ENCODE peak calls at places on chromosomes 11 and 22, in seven cellular contexts. D is ovary, T is tibial nerve, V is SK-N-SH, M is A549, F is GM12878, G is suprapubic skin. X is an unnamed sample.

GRCh38 chr11:1116104-1116503 is 41.4 kb downstream of the MUC2 start:
- DNase-seq in D (no peak), T (no peak), V (no peak), M (no peak), F (no peak), G (peak), X (peak)

GRCh38 chr11:2933376-2934056 is 4.3 kb upstream of the PHLDA2 start:
- DNase-seq in D (no peak), T (no peak), V (peak), M (peak), F (peak), G (peak), X (peak)

GRCh38 chr11:57425565-57426438 is 1.1 kb downstream of the SLC43A3 start:
- DNase-seq in D (peak), T (peak), V (no peak), M (no peak), F (no peak), G (peak), X (peak)

GRCh38 chr22:47784367-47784983 is 1022.0 kb downstream of the TBC1D22A start:
- DNase-seq in D (no peak), T (no peak), V (no peak), M (no peak), F (no peak), G (no peak), X (no peak)

GRCh38 chr11:13535819-13536218 is 40.0 kb upstream of the PTH start:
- DNase-seq in D (no peak), T (no peak), V (peak), M (no peak), F (no peak), G (no peak), X (no peak)

GRCh38 chr11:112175596-112175947 is 260 bp downstream of the BCO2 start:
- DNase-seq in D (no peak), T (no peak), V (no peak), M (no peak), F (no peak), G (no peak), X (no peak)

GRCh38 chr22:18067548-18068341 is 10.0 kb upstream of the PEX26 start:
- DNase-seq in D (no peak), T (no peak), V (no peak), M (no peak), F (no peak), G (no peak), X (no peak)

GRCh38 chr11:76634934-76635333 is 35.6 kb downstream of the LRRC32 start:
- DNase-seq in D (no peak), T (no peak), V (no peak), M (no peak), F (no peak), G (no peak), X (peak)

GRCh38 chr11:43693069-43693468 is 12.5 kb downstream of the HSD17B12 start:
- DNase-seq in D (no peak), T (no peak), V (peak), M (no peak), F (no peak), G (no peak), X (no peak)

GRCh38 chr11:78981153-78981552 is 406.5 kb upstream of the NARS2 start:
- DNase-seq in D (no peak), T (no peak), V (peak), M (no peak), F (no peak), G (no peak), X (no peak)

GRCh38 chr22:30609260-30610185 is 2.5 kb downstream of the TCN2 start:
- DNase-seq in D (no peak), T (peak), V (no peak), M (peak), F (peak), G (no peak), X (peak)

GRCh38 chr11:31802000-31802551 is 9.0 kb downstream of the PAX6 start:
- DNase-seq in D (no peak), T (no peak), V (no peak), M (no peak), F (no peak), G (no peak), X (no peak)

GRCh38 chr22:37244114-37244921 is at the start of gene RAC2:
- DNase-seq in D (peak), T (peak), V (peak), M (no peak), F (no peak), G (peak), X (peak)

GRCh38 chr11:1632053-1632714 is 2.6 kb downstream of the KRTAP5-5 start:
- DNase-seq in D (no peak), T (no peak), V (no peak), M (no peak), F (no peak), G (no peak), X (peak)

GRCh38 chr11:126607374-126607773 is 251.9 kb downstream of the ST3GAL4 start:
- DNase-seq in D (no peak), T (peak), V (peak), M (peak), F (no peak), G (no peak), X (no peak)

GRCh38 chr11:85647078-85647477 is 689 bp upstream of the TMEM126A start:
- DNase-seq in D (no peak), T (no peak), V (peak), M (no peak), F (no peak), G (no peak), X (no peak)

GRCh38 chr11:35160248-35160820 is 21.4 kb downstream of the CD44 start:
- DNase-seq in D (no peak), T (no peak), V (no peak), M (no peak), F (no peak), G (no peak), X (no peak)
- H3K27ac ChIP-seq in D (no peak), T (peak), V (peak), M (no peak), F (no peak), G (peak), X (peak)

DNA sequence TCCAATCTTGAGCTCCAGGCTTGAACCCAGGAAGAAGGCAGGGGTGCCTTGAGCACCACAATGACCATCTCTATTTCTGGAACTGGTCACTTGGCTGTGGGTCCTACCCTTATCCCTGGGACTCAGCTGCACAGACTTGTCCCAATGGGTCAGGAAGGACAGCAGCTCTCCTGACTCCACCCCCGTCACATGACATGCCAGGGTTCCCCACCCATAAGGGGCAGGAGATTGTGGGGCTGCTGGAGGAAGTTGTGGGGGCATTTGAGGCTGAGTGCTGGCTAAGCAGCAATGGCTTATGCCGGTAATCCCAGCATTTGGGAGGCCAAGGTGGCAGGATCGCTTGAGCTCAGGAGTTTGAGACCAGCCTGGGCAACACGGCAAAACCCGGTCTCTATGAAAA is 56.2 kb downstream of the NFAM1 start:
- DNase-seq in D (no peak), T (peak), V (no peak), M (no peak), F (no peak), G (no peak), X (no peak)
- TF ChIP-seq EP300 in D (no peak), T (no peak), V (no peak), M (no peak), F (no peak), G (no peak), X (no peak)

GRCh38 chr11:46338988-46339666 is 8.1 kb upstream of the DGKZ start:
- DNase-seq in D (no peak), T (no peak), V (no peak), M (no peak), F (no peak), G (no peak), X (no peak)
- H3K27ac ChIP-seq in D (no peak), T (no peak), V (no peak), M (no peak), F (no peak), G (peak), X (peak)

DNA sequence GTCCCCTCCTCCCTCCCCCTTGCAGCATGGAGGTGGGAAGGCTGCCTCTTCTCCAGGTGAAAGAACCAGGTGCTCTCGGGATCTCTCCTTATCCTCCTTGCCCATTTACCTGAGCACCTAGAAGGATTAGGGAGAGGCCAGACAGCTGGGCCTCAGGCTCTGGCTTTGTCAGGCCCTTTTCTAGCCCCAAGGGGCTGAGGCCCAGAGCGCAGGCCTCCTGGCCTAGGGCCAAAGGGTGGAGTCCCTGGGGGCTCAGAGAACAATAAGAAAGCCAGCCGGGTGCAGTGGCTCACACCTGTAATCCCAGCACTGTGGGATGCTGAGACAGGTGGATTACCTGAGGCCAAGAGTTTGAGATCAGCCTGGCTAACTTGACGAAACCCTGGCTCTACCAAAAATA is 5.4 kb upstream of the TTLL1 start:
- DNase-seq in D (no peak), T (no peak), V (no peak), M (no peak), F (no peak), G (no peak), X (no peak)
- TF ChIP-seq EP300 in D (no peak), T (no peak), V (no peak), M (no peak), F (no peak), G (no peak), X (no peak)

GRCh38 chr11:67024966-67025365 is 2.0 kb downstream of the SYT12 start:
- DNase-seq in D (no peak), T (no peak), V (no peak), M (no peak), F (no peak), G (no peak), X (no peak)

GRCh38 chr11:67022961-67023956 is at the start of gene SYT12:
- DNase-seq in D (no peak), T (no peak), V (peak), M (peak), F (no peak), G (no peak), X (no peak)

GRCh38 chr11:67022341-67022933 is 497 bp upstream of the SYT12 start:
- DNase-seq in D (peak), T (no peak), V (peak), M (no peak), F (no peak), G (no peak), X (no peak)

GRCh38 chr11:67024410-67024809 is 1.5 kb downstream of the SYT12 start:
- DNase-seq in D (no peak), T (no peak), V (no peak), M (no peak), F (no peak), G (no peak), X (no peak)

GRCh38 chr11:67023957-67024353 is 1.0 kb downstream of the SYT12 start:
- DNase-seq in D (no peak), T (no peak), V (no peak), M (no peak), F (no peak), G (no peak), X (no peak)
- H3K27ac ChIP-seq in D (no peak), T (no peak), V (no peak), M (peak), F (no peak), G (no peak), X (no peak)

GRCh38 chr11:30147293-30147692 is 83.5 kb upstream of the FSHB start:
- DNase-seq in D (no peak), T (no peak), V (no peak), M (no peak), F (no peak), G (no peak), X (no peak)
- TF ChIP-seq EP300 in D (no peak), T (no peak), V (no peak), M (no peak), F (no peak), G (no peak), X (no peak)